ENCODE peak calls at places on chromosome 4, in nine cellular contexts. One of them, this sample, is unnamed.

GRCh38 chr4:25178838-25179261 is 18.6 kb upstream of the SEPSECS start:
- DNase-seq in uterus: no peak
- DNase-seq in tibial nerve: no peak
- DNase-seq in right lobe of liver: peak; percentile 38
- DNase-seq in adrenal gland: no peak
- DNase-seq in heart left ventricle: no peak
- DNase-seq in vagina: no peak
- DNase-seq in ovary: no peak
- DNase-seq in Peyer's patch: no peak
- DNase-seq in this sample: no peak

GRCh38 chr4:10456270-10457254 is 664 bp downstream of the ZNF518B start:
- DNase-seq in heart left ventricle: peak; percentile 70
- DNase-seq in adrenal gland: peak; percentile 51
- DNase-seq in uterus: peak; percentile 26
- DNase-seq in vagina: no peak
- DNase-seq in right lobe of liver: peak; percentile 50
- DNase-seq in tibial nerve: no peak
- DNase-seq in Peyer's patch: peak; percentile 66
- DNase-seq in ovary: peak; percentile 53
- DNase-seq in this sample: peak; percentile 30

GRCh38 chr4:39933689-39934590 is 43.8 kb downstream of the PDS5A start:
- DNase-seq in tibial nerve: no peak
- DNase-seq in right lobe of liver: no peak
- DNase-seq in heart left ventricle: no peak
- DNase-seq in ovary: no peak
- DNase-seq in uterus: no peak
- DNase-seq in vagina: no peak
- DNase-seq in adrenal gland: no peak
- DNase-seq in Peyer's patch: no peak
- DNase-seq in this sample: no peak

GRCh38 chr4:83149885-83150562 is 35.5 kb upstream of the PLAC8 start:
- DNase-seq in adrenal gland: no peak
- DNase-seq in Peyer's patch: no peak
- DNase-seq in right lobe of liver: no peak
- DNase-seq in vagina: no peak
- DNase-seq in uterus: no peak
- DNase-seq in tibial nerve: no peak
- DNase-seq in ovary: no peak
- DNase-seq in heart left ventricle: no peak
- DNase-seq in this sample: no peak

GRCh38 chr4:6229671-6230501 is 29.5 kb upstream of the JAKMIP1 start:
- DNase-seq in right lobe of liver: no peak
- DNase-seq in Peyer's patch: no peak
- DNase-seq in adrenal gland: no peak
- DNase-seq in heart left ventricle: no peak
- DNase-seq in ovary: no peak
- DNase-seq in tibial nerve: no peak
- DNase-seq in uterus: no peak
- DNase-seq in vagina: no peak
- DNase-seq in this sample: no peak

GRCh38 chr4:8087921-8088495 is 70.6 kb downstream of the ABLIM2 start:
- DNase-seq in uterus: no peak
- DNase-seq in ovary: no peak
- DNase-seq in adrenal gland: no peak
- DNase-seq in Peyer's patch: no peak
- DNase-seq in vagina: no peak
- DNase-seq in tibial nerve: no peak
- DNase-seq in right lobe of liver: no peak
- DNase-seq in heart left ventricle: no peak
- DNase-seq in this sample: no peak

GRCh38 chr4:134539729-134540231 is 338.2 kb upstream of the PABPC4L start:
- DNase-seq in tibial nerve: no peak
- DNase-seq in heart left ventricle: no peak
- DNase-seq in Peyer's patch: no peak
- DNase-seq in ovary: no peak
- DNase-seq in uterus: no peak
- DNase-seq in right lobe of liver: no peak
- DNase-seq in vagina: no peak
- DNase-seq in adrenal gland: no peak
- DNase-seq in this sample: no peak

GRCh38 chr4:73599182-73599581 is 21.1 kb downstream of the RASSF6 start:
- DNase-seq in tibial nerve: peak; percentile 12
- DNase-seq in right lobe of liver: no peak
- DNase-seq in adrenal gland: no peak
- DNase-seq in heart left ventricle: no peak
- DNase-seq in ovary: peak; percentile 38
- DNase-seq in Peyer's patch: peak; percentile 77
- DNase-seq in vagina: no peak
- DNase-seq in uterus: no peak
- DNase-seq in this sample: peak; percentile 60

GRCh38 chr4:109412805-109413204 is 20.8 kb upstream of the SEC24B start:
- DNase-seq in vagina: no peak
- DNase-seq in ovary: no peak
- DNase-seq in adrenal gland: no peak
- DNase-seq in Peyer's patch: no peak
- DNase-seq in tibial nerve: no peak
- DNase-seq in uterus: no peak
- DNase-seq in heart left ventricle: no peak
- DNase-seq in right lobe of liver: no peak
- DNase-seq in this sample: no peak

GRCh38 chr4:186074189-186074588 is 5.2 kb downstream of the TLR3 start:
- DNase-seq in Peyer's patch: no peak
- DNase-seq in ovary: no peak
- DNase-seq in vagina: peak; percentile 77
- DNase-seq in uterus: no peak
- DNase-seq in heart left ventricle: no peak
- DNase-seq in right lobe of liver: no peak
- DNase-seq in tibial nerve: no peak
- DNase-seq in adrenal gland: no peak
- DNase-seq in this sample: no peak

GRCh38 chr4:137531121-137531520 is 1.2 kb downstream of the PCDH18 start:
- DNase-seq in heart left ventricle: no peak
- DNase-seq in Peyer's patch: no peak
- DNase-seq in vagina: no peak
- DNase-seq in right lobe of liver: no peak
- DNase-seq in ovary: no peak
- DNase-seq in adrenal gland: no peak
- DNase-seq in uterus: no peak
- DNase-seq in tibial nerve: no peak
- DNase-seq in this sample: no peak

GRCh38 chr4:48635310-48635709 is 144.8 kb downstream of the FRYL start:
- DNase-seq in uterus: no peak
- DNase-seq in ovary: no peak
- DNase-seq in vagina: no peak
- DNase-seq in Peyer's patch: no peak
- DNase-seq in adrenal gland: no peak
- DNase-seq in right lobe of liver: no peak
- DNase-seq in tibial nerve: no peak
- DNase-seq in heart left ventricle: no peak
- DNase-seq in this sample: no peak

GRCh38 chr4:186227221-186227620 is at the start of gene KLKB1:
- DNase-seq in heart left ventricle: no peak
- DNase-seq in uterus: no peak
- DNase-seq in tibial nerve: no peak
- DNase-seq in right lobe of liver: no peak
- DNase-seq in vagina: no peak
- DNase-seq in ovary: no peak
- DNase-seq in adrenal gland: no peak
- DNase-seq in Peyer's patch: no peak
- DNase-seq in this sample: peak; percentile 25

GRCh38 chr4:152935138-152935537 is 985 bp upstream of the FHDC1 start:
- DNase-seq in vagina: no peak
- DNase-seq in uterus: no peak
- DNase-seq in heart left ventricle: no peak
- DNase-seq in Peyer's patch: peak; percentile 69
- DNase-seq in tibial nerve: no peak
- DNase-seq in right lobe of liver: no peak
- DNase-seq in adrenal gland: no peak
- DNase-seq in ovary: no peak
- DNase-seq in this sample: peak; percentile 67

GRCh38 chr4:26856906-26857277 is 3.7 kb upstream of the STIM2 start:
- DNase-seq in ovary: no peak
- DNase-seq in uterus: no peak
- DNase-seq in heart left ventricle: no peak
- DNase-seq in adrenal gland: no peak
- DNase-seq in vagina: no peak
- DNase-seq in Peyer's patch: no peak
- DNase-seq in right lobe of liver: no peak
- DNase-seq in tibial nerve: no peak
- DNase-seq in this sample: no peak

GRCh38 chr4:77849278-77849965 is 13.2 kb upstream of the MRPL1 start:
- DNase-seq in tibial nerve: no peak
- DNase-seq in ovary: no peak
- DNase-seq in vagina: no peak
- DNase-seq in heart left ventricle: no peak
- DNase-seq in Peyer's patch: no peak
- DNase-seq in adrenal gland: no peak
- DNase-seq in uterus: no peak
- DNase-seq in right lobe of liver: no peak
- DNase-seq in this sample: no peak

GRCh38 chr4:77856152-77856551 is 6.5 kb upstream of the MRPL1 start:
- DNase-seq in Peyer's patch: no peak
- DNase-seq in tibial nerve: no peak
- DNase-seq in heart left ventricle: no peak
- DNase-seq in ovary: no peak
- DNase-seq in right lobe of liver: no peak
- DNase-seq in adrenal gland: no peak
- DNase-seq in uterus: no peak
- DNase-seq in vagina: no peak
- DNase-seq in this sample: no peak

GRCh38 chr4:77854431-77855111 is 8.1 kb upstream of the MRPL1 start:
- DNase-seq in heart left ventricle: no peak
- DNase-seq in adrenal gland: no peak
- DNase-seq in vagina: no peak
- DNase-seq in uterus: no peak
- DNase-seq in tibial nerve: no peak
- DNase-seq in right lobe of liver: no peak
- DNase-seq in ovary: no peak
- DNase-seq in Peyer's patch: no peak
- DNase-seq in this sample: no peak

DNA sequence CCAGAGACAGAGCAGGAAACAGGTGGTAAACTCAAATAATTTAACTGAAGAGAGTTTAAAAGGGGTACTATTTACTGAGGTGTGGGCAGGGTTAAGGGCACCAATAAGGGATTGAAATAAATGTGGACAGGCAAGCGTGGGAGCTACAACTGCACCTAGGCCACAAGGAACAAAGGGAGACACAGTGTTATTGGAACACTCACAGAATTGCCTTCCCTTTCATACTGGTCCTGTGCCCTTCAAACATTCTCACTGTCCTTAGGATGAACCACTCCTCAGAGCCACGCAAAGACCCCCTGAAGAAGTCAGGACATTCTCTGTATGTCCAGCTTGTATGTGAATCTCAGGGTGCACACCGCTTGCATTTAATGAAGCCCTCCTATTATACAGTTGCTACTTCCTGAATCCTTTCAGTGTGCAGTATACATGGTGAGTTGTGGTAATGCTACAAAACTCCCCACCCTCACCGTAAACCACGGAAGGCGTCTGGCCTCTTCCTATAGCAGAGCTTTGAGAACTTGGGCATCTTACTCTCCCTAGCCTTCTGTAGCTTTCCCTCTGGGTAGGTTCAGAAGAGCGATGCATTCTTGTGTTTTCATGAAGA is 9.6 kb upstream of the MRPL1 start:
- DNase-seq in uterus: no peak
- DNase-seq in Peyer's patch: no peak
- DNase-seq in adrenal gland: no peak
- DNase-seq in vagina: no peak
- DNase-seq in heart left ventricle: no peak
- DNase-seq in tibial nerve: no peak
- DNase-seq in right lobe of liver: no peak
- DNase-seq in ovary: no peak
- DNase-seq in this sample: no peak
- TF ChIP-seq POLR2A in uterus: no peak
- TF ChIP-seq POLR2A in Peyer's patch: no peak
- TF ChIP-seq POLR2A in adrenal gland: no peak
- TF ChIP-seq POLR2A in vagina: peak; percentile 18
- TF ChIP-seq POLR2A in heart left ventricle: no peak
- TF ChIP-seq POLR2A in tibial nerve: no peak
- TF ChIP-seq POLR2A in right lobe of liver: no peak
- TF ChIP-seq POLR2A in ovary: no peak
- TF ChIP-seq POLR2A in this sample: no peak

GRCh38 chr4:78613522-78614311 is 62.1 kb downstream of the ANXA3 start:
- DNase-seq in ovary: no peak
- DNase-seq in vagina: no peak
- DNase-seq in heart left ventricle: no peak
- DNase-seq in adrenal gland: no peak
- DNase-seq in right lobe of liver: no peak
- DNase-seq in Peyer's patch: no peak
- DNase-seq in uterus: no peak
- DNase-seq in tibial nerve: no peak
- DNase-seq in this sample: no peak
- H3K4me1 ChIP-seq in ovary: no peaks in the 10 kb centered on the region
- H3K4me1 ChIP-seq in vagina: no peaks in the 10 kb centered on the region
- H3K4me1 ChIP-seq in heart left ventricle: no peaks in the 10 kb centered on the region
- H3K4me1 ChIP-seq in adrenal gland: no peaks in the 10 kb centered on the region
- H3K4me1 ChIP-seq in right lobe of liver: no peaks in the 10 kb centered on the region
- H3K4me1 ChIP-seq in Peyer's patch: no peaks in the 10 kb centered on the region
- H3K4me1 ChIP-seq in uterus: no peaks in the 10 kb centered on the region
- H3K4me1 ChIP-seq in tibial nerve: no peaks in the 10 kb centered on the region
- H3K4me1 ChIP-seq in this sample: no peaks in the 10 kb centered on the region

GRCh38 chr4:149029056-149029651 is 586.9 kb upstream of the NR3C2 start:
- DNase-seq in uterus: no peak
- DNase-seq in ovary: no peak
- DNase-seq in tibial nerve: no peak
- DNase-seq in Peyer's patch: no peak
- DNase-seq in heart left ventricle: no peak
- DNase-seq in vagina: no peak
- DNase-seq in adrenal gland: no peak
- DNase-seq in right lobe of liver: no peak
- DNase-seq in this sample: peak; percentile 75

DNA sequence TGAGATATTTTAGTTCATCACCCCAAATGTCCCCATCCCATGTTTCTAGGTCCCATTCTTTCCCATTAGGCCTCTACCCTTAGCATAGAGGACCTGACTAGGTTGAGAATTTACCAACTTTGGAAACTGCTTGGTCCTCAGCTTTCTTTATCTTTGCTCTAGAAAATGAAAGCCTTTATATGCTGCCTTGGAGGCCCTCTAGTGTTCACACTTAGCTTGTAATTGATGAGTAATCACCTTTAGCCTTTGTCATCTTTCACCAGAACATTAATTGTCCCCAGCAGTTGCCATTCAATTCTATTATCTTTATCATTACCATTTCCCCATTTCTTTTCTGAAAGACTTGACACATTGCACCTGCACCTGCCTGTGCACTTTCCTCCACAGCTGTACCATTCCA is 589.2 kb upstream of the NR3C2 start:
- DNase-seq in ovary: no peak
- DNase-seq in tibial nerve: no peak
- DNase-seq in adrenal gland: no peak
- DNase-seq in vagina: no peak
- DNase-seq in right lobe of liver: no peak
- DNase-seq in uterus: no peak
- DNase-seq in Peyer's patch: no peak
- DNase-seq in heart left ventricle: no peak
- DNase-seq in this sample: peak; percentile 49
- TF ChIP-seq CTCF in ovary: no peak
- TF ChIP-seq CTCF in tibial nerve: no peak
- TF ChIP-seq CTCF in adrenal gland: peak; percentile 18
- TF ChIP-seq CTCF in vagina: no peak
- TF ChIP-seq CTCF in right lobe of liver: peak; percentile 56
- TF ChIP-seq CTCF in uterus: no peak
- TF ChIP-seq CTCF in Peyer's patch: peak; percentile 83
- TF ChIP-seq CTCF in heart left ventricle: peak; percentile 53
- TF ChIP-seq CTCF in this sample: peak; percentile 70

GRCh38 chr4:112144546-112145325 is 518 bp upstream of the FAM241A start:
- DNase-seq in heart left ventricle: peak; percentile 38
- DNase-seq in vagina: no peak
- DNase-seq in Peyer's patch: no peak
- DNase-seq in uterus: peak; percentile 27
- DNase-seq in adrenal gland: no peak
- DNase-seq in right lobe of liver: no peak
- DNase-seq in tibial nerve: no peak
- DNase-seq in ovary: peak; percentile 42
- DNase-seq in this sample: no peak
- TF ChIP-seq POLR2A in heart left ventricle: no peak
- TF ChIP-seq POLR2A in vagina: no peak
- TF ChIP-seq POLR2A in Peyer's patch: no peak
- TF ChIP-seq POLR2A in uterus: no peak
- TF ChIP-seq POLR2A in adrenal gland: no peak
- TF ChIP-seq POLR2A in right lobe of liver: no peak
- TF ChIP-seq POLR2A in tibial nerve: no peak
- TF ChIP-seq POLR2A in ovary: no peak
- TF ChIP-seq POLR2A in this sample: no peak